ENCODE peak calls at places on chromosome 20, in six cellular contexts. S, V, I, J, T and F are unnamed samples.

GRCh38 chr20:44646023-44646640 is 5.4 kb downstream of the ADA start:
- DNase-seq in T (no peak), I (peak), S (no peak), V (no peak), J (no peak), F (no peak)

GRCh38 chr20:36631651-36632050 is 14.3 kb downstream of the SLA2 start:
- DNase-seq in T (no peak), J (no peak), S (peak), V (no peak), I (no peak), F (no peak)

GRCh38 chr20:10065154-10065833 is 30.5 kb downstream of the ANKEF1 start:
- DNase-seq in J (no peak), V (no peak), I (no peak), S (peak), T (no peak), F (no peak)

GRCh38 chr20:23967616-23967979 is 21.0 kb downstream of the GGTLC1 start:
- DNase-seq in J (no peak), I (no peak), V (no peak), S (no peak), T (no peak), F (no peak)

GRCh38 chr20:31704225-31705119 is 18.2 kb downstream of the BCL2L1 start:
- DNase-seq in I (peak), J (peak), V (no peak), T (no peak), S (peak), F (no peak)

GRCh38 chr20:61328906-61329558 is 77.0 kb downstream of the CDH4 start:
- DNase-seq in S (peak), T (no peak), V (peak), I (no peak), J (no peak), F (peak)

GRCh38 chr20:11453430-11453829 is 464.3 kb upstream of the BTBD3 start:
- DNase-seq in S (peak), I (no peak), J (peak), V (no peak), T (no peak), F (no peak)

GRCh38 chr20:38946836-38947235 is 15.3 kb upstream of the DHX35 start:
- DNase-seq in V (no peak), J (no peak), T (no peak), S (no peak), I (no peak), F (no peak)

GRCh38 chr20:41862023-41862422 is 243.8 kb upstream of the CHD6 start:
- DNase-seq in J (no peak), S (no peak), T (peak), V (no peak), I (peak), F (no peak)

GRCh38 chr20:51413753-51414323 is 128.7 kb downstream of the NFATC2 start:
- DNase-seq in S (no peak), I (no peak), J (no peak), T (no peak), V (no peak), F (no peak)

GRCh38 chr20:50429412-50429811 is 80.8 kb upstream of the PTPN1 start:
- DNase-seq in I (no peak), V (no peak), S (peak), T (no peak), J (no peak), F (no peak)